ENCODE peak calls at places on chromosomes 3 and 15, in ten cellular contexts. W is dorsolateral prefrontal cortex; R is type B pancreatic cell; L is GM12865; B is sigmoid colon; P is CD8-positive, alpha-beta T cell; O is prostate gland; T is CD4-positive, alpha-beta T cell; A is cardiac muscle cell; Q is neural progenitor cell. Z is an unnamed sample.

GRCh38 chr3:159928071-159928491 is 60.6 kb upstream of the IL12A start:
- DNase-seq in Q (no peak), T (no peak), B (no peak), L (no peak), W (no peak), A (peak), R (no peak), O (no peak), P (no peak), Z (no peak)

GRCh38 chr15:55266547-55266946 is 23.1 kb downstream of the RAB27A start:
- DNase-seq in R (no peak), W (no peak), T (no peak), A (no peak), O (no peak), P (no peak), L (no peak), B (no peak), Q (no peak), Z (no peak)

GRCh38 chr15:67149859-67150824 is 84.7 kb downstream of the SMAD3 start:
- DNase-seq in T (no peak), W (no peak), R (no peak), O (no peak), A (peak), Q (peak), L (peak), B (peak), P (peak), Z (peak)

GRCh38 chr15:38562278-38562677 is 2.3 kb downstream of the RASGRP1 start:
- DNase-seq in Q (no peak), R (no peak), P (no peak), T (no peak), O (no peak), B (no peak), A (no peak), W (no peak), L (peak), Z (no peak)

GRCh38 chr15:36263666-36264065 is 315.8 kb upstream of the CDIN1 start:
- DNase-seq in B (no peak), P (no peak), Q (no peak), O (no peak), W (no peak), T (no peak), L (no peak), R (no peak), A (peak), Z (no peak)

GRCh38 chr3:184345678-184346144 is 8.3 kb downstream of the FAM131A start:
- DNase-seq in O (peak), B (no peak), T (no peak), A (peak), W (peak), L (peak), P (no peak), R (no peak), Q (peak), Z (no peak)

GRCh38 chr3:42194943-42195510 is 71.0 kb downstream of the CCK start:
- DNase-seq in A (no peak), T (no peak), R (no peak), P (no peak), O (no peak), Q (no peak), B (no peak), L (peak), W (no peak), Z (no peak)

GRCh38 chr3:18302517-18302916 is 122.6 kb downstream of the SATB1 start:
- DNase-seq in W (no peak), P (no peak), R (no peak), T (no peak), Q (no peak), A (peak), B (peak), O (no peak), L (no peak), Z (no peak)

GRCh38 chr3:169232863-169233262 is 430.6 kb downstream of the MECOM start:
- DNase-seq in T (no peak), O (no peak), P (no peak), L (no peak), W (no peak), Q (no peak), B (no peak), A (peak), R (no peak), Z (no peak)

GRCh38 chr3:42446111-42447050 is 36.0 kb upstream of the LYZL4 start:
- DNase-seq in L (no peak), P (no peak), W (no peak), O (no peak), A (no peak), Q (no peak), R (no peak), B (no peak), T (no peak), Z (no peak)

DNA sequence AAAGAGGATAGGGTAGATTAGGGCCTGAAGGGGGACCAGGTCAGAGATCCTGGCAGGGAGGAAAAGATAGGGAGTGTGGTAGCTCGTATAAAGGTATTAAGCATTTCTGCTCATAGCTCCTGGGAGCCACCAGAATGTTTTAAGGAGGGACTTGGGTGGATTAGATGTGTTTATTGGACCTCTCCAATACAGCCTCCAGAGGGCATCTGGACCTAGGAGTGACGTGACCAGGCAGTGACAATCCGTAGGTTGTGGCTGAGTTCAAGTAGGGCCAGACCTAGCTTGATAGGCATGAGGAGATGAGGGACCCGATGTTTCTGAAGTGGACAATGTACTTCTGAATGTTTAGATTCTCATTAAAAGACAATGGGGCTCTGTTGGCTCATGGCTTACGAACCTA is 435.2 kb downstream of the MCTP2 start:
- DNase-seq in O (no peak), P (no peak), W (no peak), L (no peak), Q (no peak), R (no peak), A (no peak), T (no peak), B (no peak), Z (no peak)
- TF ChIP-seq CTCF in O (no peak), P (no peak), W (no peak), L (no peak), Q (no peak), R (no peak), A (no peak), T (no peak), B (no peak), Z (no peak)

GRCh38 chr3:172707967-172708366 is 2.9 kb downstream of the NCEH1 start:
- DNase-seq in O (no peak), W (no peak), T (no peak), P (no peak), Q (no peak), A (peak), B (no peak), L (no peak), R (no peak), Z (no peak)

GRCh38 chr3:172705166-172705565 is 5.7 kb downstream of the NCEH1 start:
- DNase-seq in Q (no peak), W (no peak), O (no peak), A (no peak), L (no peak), R (no peak), P (no peak), T (no peak), B (no peak), Z (no peak)

GRCh38 chr3:172701056-172701455 is 9.8 kb downstream of the NCEH1 start:
- DNase-seq in B (no peak), W (no peak), P (no peak), L (no peak), T (no peak), A (no peak), Q (no peak), O (no peak), R (no peak), Z (no peak)

GRCh38 chr3:172701758-172702157 is 9.1 kb downstream of the NCEH1 start:
- DNase-seq in B (no peak), W (no peak), T (no peak), O (no peak), A (no peak), P (no peak), R (no peak), Q (no peak), L (no peak), Z (no peak)

DNA sequence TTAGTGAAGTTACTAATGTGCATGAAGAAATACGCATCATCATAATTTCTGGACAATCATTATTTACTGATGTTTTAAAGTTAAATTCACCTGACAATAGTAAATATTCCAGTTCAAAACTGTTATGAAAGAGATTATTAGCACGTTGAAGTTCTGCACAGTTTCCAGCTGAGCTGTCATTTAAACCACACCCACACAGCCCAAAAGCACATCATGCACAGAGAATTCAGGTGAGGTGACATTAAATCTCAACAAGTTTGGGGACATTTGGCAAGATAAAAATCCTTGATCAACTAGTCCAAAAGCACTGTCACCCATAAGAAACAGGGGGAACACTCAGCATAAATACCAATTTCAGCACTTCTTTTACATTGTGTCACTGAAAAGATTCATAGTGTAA is 6.9 kb downstream of the NCEH1 start:
- DNase-seq in B (no peak), W (no peak), P (no peak), R (no peak), T (no peak), A (no peak), O (no peak), Q (no peak), L (no peak), Z (no peak)
- TF ChIP-seq CTCF in B (no peak), W (no peak), P (no peak), R (no peak), T (no peak), A (no peak), O (no peak), Q (no peak), L (no peak), Z (no peak)

DNA sequence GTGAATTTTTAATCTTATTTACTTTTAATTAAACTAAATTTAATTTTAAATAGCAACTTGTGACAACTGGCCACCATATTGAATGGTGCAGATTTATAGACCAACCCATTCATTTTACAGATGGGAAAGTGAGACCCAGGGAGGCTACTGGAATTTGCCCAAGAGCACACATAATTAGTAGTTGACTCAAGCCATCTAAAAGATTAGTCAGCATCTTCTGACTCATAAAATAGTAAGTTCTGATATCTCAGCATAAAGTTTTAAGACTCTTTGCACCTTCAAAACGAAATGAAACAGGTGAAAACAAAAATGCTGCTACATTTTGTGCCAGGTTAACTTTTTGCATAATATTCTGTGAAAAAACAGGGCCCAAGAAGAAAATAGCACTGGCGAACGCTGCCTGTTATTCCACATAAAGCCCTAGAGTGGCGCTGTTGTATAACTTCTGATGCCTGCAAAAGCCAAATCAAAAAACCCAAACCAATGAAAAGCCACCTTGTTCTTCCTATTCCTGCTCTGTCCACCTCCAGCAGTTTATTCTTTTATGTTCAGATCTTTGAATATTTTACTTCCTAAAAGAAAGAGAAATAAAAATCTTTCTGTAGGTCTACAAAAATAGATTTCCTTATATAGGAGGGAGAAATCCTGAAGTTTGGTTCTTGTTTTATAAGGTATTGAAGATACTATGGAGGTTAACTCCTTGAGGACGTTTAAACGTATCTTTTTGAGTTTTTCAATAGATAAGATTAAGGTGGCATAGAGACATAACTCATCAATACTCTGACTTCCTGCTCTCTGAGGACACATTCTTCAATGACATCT is 62.8 kb downstream of the OTOL1 start:
- DNase-seq in P (no peak), O (no peak), Q (peak), A (peak), W (no peak), T (no peak), R (no peak), L (peak), B (no peak), Z (no peak)
- TF ChIP-seq CTCF in P (no peak), O (peak), Q (peak), A (peak), W (peak), T (no peak), R (peak), L (peak), B (peak), Z (peak)

GRCh38 chr3:187718802-187719201 is 16.4 kb upstream of the RTP2 start:
- DNase-seq in A (no peak), L (no peak), Q (no peak), T (no peak), P (no peak), W (no peak), B (no peak), O (no peak), R (no peak), Z (no peak)

GRCh38 chr3:187713504-187713903 is 11.1 kb upstream of the RTP2 start:
- DNase-seq in O (no peak), Q (no peak), W (no peak), B (no peak), P (no peak), R (no peak), A (peak), T (no peak), L (peak), Z (no peak)

GRCh38 chr3:187719628-187720336 is 17.4 kb upstream of the RTP2 start:
- DNase-seq in R (no peak), B (no peak), O (no peak), P (no peak), W (no peak), L (no peak), T (no peak), Q (peak), A (peak), Z (no peak)

GRCh38 chr3:187717572-187717971 is 15.2 kb upstream of the RTP2 start:
- DNase-seq in T (no peak), P (no peak), L (no peak), A (peak), W (no peak), B (no peak), O (no peak), Q (no peak), R (no peak), Z (no peak)

GRCh38 chr3:187714404-187714979 is 12.1 kb upstream of the RTP2 start:
- DNase-seq in W (peak), B (peak), L (peak), Q (peak), A (peak), O (peak), P (peak), R (no peak), T (peak), Z (no peak)
- TF ChIP-seq CTCF in W (peak), B (peak), L (peak), Q (peak), A (peak), O (peak), P (peak), R (peak), T (peak), Z (peak)

GRCh38 chr15:84956199-84956598 is 25.5 kb upstream of the PDE8A start:
- DNase-seq in P (no peak), W (no peak), Q (no peak), L (no peak), A (no peak), O (no peak), B (no peak), R (no peak), T (no peak), Z (no peak)

GRCh38 chr15:84953136-84953535 is 28.5 kb upstream of the PDE8A start:
- DNase-seq in T (no peak), B (no peak), O (no peak), P (no peak), Q (no peak), W (no peak), L (no peak), A (peak), R (no peak), Z (no peak)

GRCh38 chr15:84955089-84955848 is 26.4 kb upstream of the PDE8A start:
- DNase-seq in Q (peak), B (peak), L (peak), W (peak), R (no peak), O (peak), T (peak), A (peak), P (peak), Z (peak)

GRCh38 chr15:84950570-84951111 is 31.0 kb upstream of the PDE8A start:
- DNase-seq in A (no peak), L (no peak), O (no peak), W (no peak), P (no peak), B (peak), Q (no peak), R (no peak), T (no peak), Z (no peak)

GRCh38 chr15:84953726-84954125 is 27.9 kb upstream of the PDE8A start:
- DNase-seq in P (no peak), R (no peak), B (no peak), A (no peak), L (no peak), O (no peak), W (no peak), T (no peak), Q (no peak), Z (no peak)
- TF ChIP-seq CTCF in P (no peak), R (no peak), B (no peak), A (no peak), L (no peak), O (no peak), W (no peak), T (no peak), Q (no peak), Z (no peak)

GRCh38 chr3:40586866-40587265 is 62.1 kb downstream of the ZNF621 start:
- DNase-seq in O (no peak), R (no peak), T (no peak), B (no peak), W (no peak), P (no peak), L (no peak), Q (no peak), A (no peak), Z (no peak)

GRCh38 chr3:40584625-40585189 is 59.9 kb downstream of the ZNF621 start:
- DNase-seq in A (peak), B (peak), P (peak), W (peak), R (peak), T (peak), L (peak), Q (peak), O (peak), Z (peak)

GRCh38 chr3:40585381-40586016 is 60.7 kb downstream of the ZNF621 start:
- DNase-seq in Q (peak), A (no peak), T (no peak), P (no peak), B (no peak), O (no peak), R (no peak), W (no peak), L (peak), Z (no peak)

GRCh38 chr3:40583691-40584090 is 58.9 kb downstream of the ZNF621 start:
- DNase-seq in R (no peak), B (no peak), Q (no peak), P (no peak), A (no peak), W (no peak), O (no peak), T (no peak), L (no peak), Z (no peak)

DNA sequence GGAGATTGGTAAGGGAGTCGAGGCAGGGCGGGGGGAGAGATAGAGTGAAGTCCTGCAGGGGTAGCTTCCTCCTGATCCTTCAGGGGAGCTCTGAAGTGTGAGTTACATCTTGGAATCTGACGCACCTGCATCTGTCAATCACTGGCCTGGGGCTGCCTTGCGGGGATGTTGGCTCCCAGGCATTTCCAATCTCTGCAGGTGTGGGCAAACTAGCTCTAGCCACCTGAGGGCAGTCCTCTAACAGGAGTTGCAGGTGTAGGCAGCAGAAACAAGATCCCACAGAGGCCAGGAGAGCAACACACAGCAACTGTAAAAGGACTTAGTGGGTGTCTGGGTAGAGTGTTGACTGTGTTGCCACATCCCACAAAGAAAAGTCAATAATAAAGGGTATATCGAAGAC is 63.6 kb downstream of the ZNF621 start:
- DNase-seq in B (no peak), A (no peak), T (no peak), Q (peak), O (no peak), P (no peak), W (no peak), R (no peak), L (peak), Z (no peak)
- TF ChIP-seq CTCF in B (no peak), A (no peak), T (no peak), Q (no peak), O (peak), P (no peak), W (no peak), R (no peak), L (peak), Z (no peak)

DNA sequence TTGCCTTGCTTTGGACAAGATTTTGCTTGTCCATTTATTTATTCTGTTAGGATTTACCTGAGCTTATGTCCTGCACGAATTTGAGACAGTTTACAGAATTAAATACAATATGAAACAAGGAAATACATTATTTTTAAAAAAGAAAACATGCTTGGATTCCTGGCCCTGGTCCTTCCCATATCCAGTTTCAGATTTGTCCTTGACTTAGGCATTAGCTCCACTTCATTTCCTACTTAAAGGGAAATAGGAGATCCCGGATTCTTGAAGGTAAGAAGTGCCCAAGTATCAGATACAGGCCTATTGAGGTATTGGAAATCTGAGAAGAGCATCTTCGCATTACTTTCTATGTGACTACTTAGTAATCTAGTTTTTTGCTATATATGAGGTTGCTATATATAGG is 672.0 kb downstream of the SI start:
- DNase-seq in W (no peak), O (no peak), B (no peak), L (no peak), Q (no peak), R (no peak), P (no peak), A (no peak), T (no peak), Z (no peak)
- TF ChIP-seq CTCF in W (no peak), O (no peak), B (no peak), L (no peak), Q (no peak), R (no peak), P (no peak), A (no peak), T (no peak), Z (no peak)

GRCh38 chr3:40181182-40181581 is 128.3 kb upstream of the EIF1B start:
- DNase-seq in A (no peak), Q (no peak), O (no peak), W (no peak), P (no peak), B (no peak), L (no peak), R (no peak), T (no peak), Z (no peak)
- TF ChIP-seq CTCF in A (no peak), Q (peak), O (no peak), W (no peak), P (no peak), B (no peak), L (peak), R (peak), T (no peak), Z (no peak)

Z was measured in AG09319.